ENCODE peak calls at places on chromosomes 1 and 21, in seven cellular contexts. One of them, this sample, is unnamed.
A peak's percentile ranks its signal among the peaks of the same experiment; 100 is the strongest.

GRCh38 chr1:48043524-48043923 is 46.3 kb upstream of the TRABD2B start:
- DNase-seq in GM20000: no peak
- DNase-seq in GM10248: no peak
- DNase-seq in heart left ventricle: no peak
- DNase-seq in A549: no peak
- DNase-seq in K562: no peak
- DNase-seq in colonic mucosa: no peak
- DNase-seq in this sample: no peak

GRCh38 chr1:234597894-234598293 is 12.1 kb downstream of the IRF2BP2 start:
- DNase-seq in GM20000: peak; percentile 64
- DNase-seq in GM10248: peak; percentile 49
- DNase-seq in heart left ventricle: peak; percentile 55
- DNase-seq in A549: peak; percentile 75
- DNase-seq in K562: peak; percentile 61
- DNase-seq in colonic mucosa: peak; percentile 78
- DNase-seq in this sample: peak; percentile 27

GRCh38 chr1:196546272-196547245 is 61.7 kb downstream of the KCNT2 start:
- DNase-seq in GM20000: no peak
- DNase-seq in GM10248: no peak
- DNase-seq in heart left ventricle: no peak
- DNase-seq in A549: no peak
- DNase-seq in K562: no peak
- DNase-seq in colonic mucosa: no peak
- DNase-seq in this sample: no peak

GRCh38 chr21:39321424-39321823 is 8.0 kb upstream of the BRWD1 start:
- DNase-seq in GM20000: no peak
- DNase-seq in GM10248: no peak
- DNase-seq in heart left ventricle: no peak
- DNase-seq in A549: peak; percentile 14
- DNase-seq in K562: no peak
- DNase-seq in colonic mucosa: no peak
- DNase-seq in this sample: no peak

GRCh38 chr1:47906009-47906432 is 91.2 kb downstream of the TRABD2B start:
- DNase-seq in GM20000: no peak
- DNase-seq in GM10248: no peak
- DNase-seq in heart left ventricle: no peak
- DNase-seq in A549: peak; percentile 5
- DNase-seq in K562: no peak
- DNase-seq in colonic mucosa: no peak
- DNase-seq in this sample: no peak

GRCh38 chr1:20216574-20216973 is 30.3 kb upstream of the PLA2G2C start:
- DNase-seq in GM20000: peak; percentile 67
- DNase-seq in GM10248: peak; percentile 70
- DNase-seq in heart left ventricle: no peak
- DNase-seq in A549: peak; percentile 34
- DNase-seq in K562: peak; percentile 56
- DNase-seq in colonic mucosa: peak; percentile 36
- DNase-seq in this sample: no peak

GRCh38 chr1:152036316-152037216 is at the start of gene S100A11:
- DNase-seq in GM20000: peak; percentile 67
- DNase-seq in GM10248: peak; percentile 66
- DNase-seq in heart left ventricle: peak; percentile 92
- DNase-seq in A549: peak; percentile 88
- DNase-seq in K562: peak; percentile 88
- DNase-seq in colonic mucosa: peak; percentile 95
- DNase-seq in this sample: peak; percentile 64

GRCh38 chr21:38269567-38269917 is 12.8 kb downstream of the KCNJ15 start:
- DNase-seq in GM20000: peak; percentile 59
- DNase-seq in GM10248: peak; percentile 63
- DNase-seq in heart left ventricle: no peak
- DNase-seq in A549: no peak
- DNase-seq in K562: no peak
- DNase-seq in colonic mucosa: no peak
- DNase-seq in this sample: no peak

GRCh38 chr1:154765970-154766369 is 104.1 kb downstream of the KCNN3 start:
- DNase-seq in GM20000: no peak
- DNase-seq in GM10248: no peak
- DNase-seq in heart left ventricle: no peak
- DNase-seq in A549: peak; percentile 63
- DNase-seq in K562: no peak
- DNase-seq in colonic mucosa: no peak
- DNase-seq in this sample: no peak

DNA sequence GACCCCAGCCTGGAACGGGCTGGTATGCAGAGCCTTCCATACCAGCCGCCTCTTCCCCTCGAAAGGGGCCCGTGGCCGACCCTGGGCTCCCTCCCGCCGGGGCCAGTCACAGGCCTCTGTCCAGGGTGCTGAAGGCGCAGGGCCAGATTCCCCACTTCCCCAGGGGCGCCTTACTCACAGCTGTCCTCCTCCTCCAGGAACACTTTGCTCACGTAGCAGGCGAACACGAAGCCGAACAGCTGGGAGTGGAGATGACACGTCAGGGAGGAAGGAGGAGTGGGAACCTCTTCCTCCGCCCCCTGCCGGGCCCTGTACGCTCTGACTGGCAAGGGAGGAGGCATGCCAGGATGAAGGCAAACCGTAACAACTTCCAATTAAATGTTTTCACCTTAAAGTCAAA is 57.3 kb downstream of the NKAIN1 start:
- DNase-seq in GM20000: peak; percentile 84
- DNase-seq in GM10248: peak; percentile 79
- DNase-seq in heart left ventricle: peak; percentile 79
- DNase-seq in A549: peak; percentile 82
- DNase-seq in K562: peak; percentile 93
- DNase-seq in colonic mucosa: peak; percentile 67
- DNase-seq in this sample: peak; percentile 55
- TF ChIP-seq CTCF in GM20000: no peak
- TF ChIP-seq CTCF in GM10248: no peak
- TF ChIP-seq CTCF in heart left ventricle: peak; percentile 28
- TF ChIP-seq CTCF in A549: peak; percentile 13
- TF ChIP-seq CTCF in K562: peak; percentile 23
- TF ChIP-seq CTCF in colonic mucosa: no peak
- TF ChIP-seq CTCF in this sample: no peak

GRCh38 chr1:155909894-155910293 is 1.3 kb downstream of the RIT1 start:
- DNase-seq in GM20000: no peak
- DNase-seq in GM10248: no peak
- DNase-seq in heart left ventricle: no peak
- DNase-seq in A549: peak; percentile 53
- DNase-seq in K562: no peak
- DNase-seq in colonic mucosa: no peak
- DNase-seq in this sample: no peak

GRCh38 chr1:155913969-155914757 is 3.0 kb upstream of the RIT1 start:
- DNase-seq in GM20000: no peak
- DNase-seq in GM10248: no peak
- DNase-seq in heart left ventricle: no peak
- DNase-seq in A549: no peak
- DNase-seq in K562: no peak
- DNase-seq in colonic mucosa: no peak
- DNase-seq in this sample: no peak

GRCh38 chr1:155912056-155912536 is 947 bp upstream of the RIT1 start:
- DNase-seq in GM20000: no peak
- DNase-seq in GM10248: no peak
- DNase-seq in heart left ventricle: no peak
- DNase-seq in A549: no peak
- DNase-seq in K562: no peak
- DNase-seq in colonic mucosa: peak; percentile 33
- DNase-seq in this sample: no peak

GRCh38 chr1:155911156-155912055 is at the start of gene RIT1:
- DNase-seq in GM20000: peak; percentile 88
- DNase-seq in GM10248: peak; percentile 93
- DNase-seq in heart left ventricle: peak; percentile 91
- DNase-seq in A549: peak; percentile 86
- DNase-seq in K562: peak; percentile 94
- DNase-seq in colonic mucosa: peak; percentile 91
- DNase-seq in this sample: peak; percentile 74

GRCh38 chr1:155910621-155911121 is 478 bp downstream of the RIT1 start:
- DNase-seq in GM20000: peak; percentile 40
- DNase-seq in GM10248: peak; percentile 44
- DNase-seq in heart left ventricle: peak; percentile 32
- DNase-seq in A549: peak; percentile 59
- DNase-seq in K562: peak; percentile 49
- DNase-seq in colonic mucosa: peak; percentile 29
- DNase-seq in this sample: no peak
- TF ChIP-seq CTCF in GM20000: no peak
- TF ChIP-seq CTCF in GM10248: no peak
- TF ChIP-seq CTCF in heart left ventricle: peak; percentile 32
- TF ChIP-seq CTCF in A549: no peak
- TF ChIP-seq CTCF in K562: peak; percentile 20
- TF ChIP-seq CTCF in colonic mucosa: no peak
- TF ChIP-seq CTCF in this sample: no peak

GRCh38 chr1:210252621-210253041 is 20.0 kb downstream of the SERTAD4 start:
- DNase-seq in GM20000: no peak
- DNase-seq in GM10248: no peak
- DNase-seq in heart left ventricle: peak; percentile 48
- DNase-seq in A549: no peak
- DNase-seq in K562: no peak
- DNase-seq in colonic mucosa: peak; percentile 84
- DNase-seq in this sample: no peak

GRCh38 chr1:210248341-210248740 is 15.7 kb downstream of the SERTAD4 start:
- DNase-seq in GM20000: no peak
- DNase-seq in GM10248: no peak
- DNase-seq in heart left ventricle: no peak
- DNase-seq in A549: no peak
- DNase-seq in K562: no peak
- DNase-seq in colonic mucosa: no peak
- DNase-seq in this sample: no peak

GRCh38 chr1:210250665-210250997 is 18.0 kb downstream of the SERTAD4 start:
- DNase-seq in GM20000: peak; percentile 39
- DNase-seq in GM10248: no peak
- DNase-seq in heart left ventricle: no peak
- DNase-seq in A549: no peak
- DNase-seq in K562: no peak
- DNase-seq in colonic mucosa: peak; percentile 59
- DNase-seq in this sample: no peak

GRCh38 chr1:210251680-210252490 is 19.3 kb downstream of the SERTAD4 start:
- DNase-seq in GM20000: peak; percentile 36
- DNase-seq in GM10248: no peak
- DNase-seq in heart left ventricle: no peak
- DNase-seq in A549: no peak
- DNase-seq in K562: no peak
- DNase-seq in colonic mucosa: peak; percentile 53
- DNase-seq in this sample: no peak

GRCh38 chr1:210250998-210251679 is 18.5 kb downstream of the SERTAD4 start:
- DNase-seq in GM20000: peak; percentile 47
- DNase-seq in GM10248: no peak
- DNase-seq in heart left ventricle: peak; percentile 49
- DNase-seq in A549: peak; percentile 33
- DNase-seq in K562: no peak
- DNase-seq in colonic mucosa: peak; percentile 59
- DNase-seq in this sample: peak; percentile 31
- TF ChIP-seq CTCF in GM20000: no peak
- TF ChIP-seq CTCF in GM10248: no peak
- TF ChIP-seq CTCF in heart left ventricle: no peak
- TF ChIP-seq CTCF in A549: no peak
- TF ChIP-seq CTCF in K562: no peak
- TF ChIP-seq CTCF in colonic mucosa: no peak
- TF ChIP-seq CTCF in this sample: no peak

GRCh38 chr1:170660281-170660713 is 3.6 kb upstream of the PRRX1 start:
- DNase-seq in GM20000: no peak
- DNase-seq in GM10248: no peak
- DNase-seq in heart left ventricle: no peak
- DNase-seq in A549: no peak
- DNase-seq in K562: no peak
- DNase-seq in colonic mucosa: no peak
- DNase-seq in this sample: no peak
- TF ChIP-seq CTCF in GM20000: no peak
- TF ChIP-seq CTCF in GM10248: no peak
- TF ChIP-seq CTCF in heart left ventricle: no peak
- TF ChIP-seq CTCF in A549: no peak
- TF ChIP-seq CTCF in K562: no peak
- TF ChIP-seq CTCF in colonic mucosa: no peak
- TF ChIP-seq CTCF in this sample: no peak